ENCODE peak calls at places on chromosome 16, in four cellular contexts. One of them, this sample, is unnamed.

GRCh38 chr16:88815901-88816589 is 4.3 kb upstream of the APRT start:
- DNase-seq in fibroblast of lung: no peak
- DNase-seq in heart right ventricle: no peak
- DNase-seq in heart left ventricle: no peak
- DNase-seq in this sample: no peak

GRCh38 chr16:86680137-86680536 is 101.8 kb downstream of the FOXL1 start:
- DNase-seq in fibroblast of lung: peak
- DNase-seq in heart right ventricle: no peak
- DNase-seq in heart left ventricle: no peak
- DNase-seq in this sample: peak

GRCh38 chr16:4381072-4381934 is 9.7 kb downstream of the VASN start:
- DNase-seq in fibroblast of lung: no peak
- DNase-seq in heart right ventricle: no peak
- DNase-seq in heart left ventricle: peak
- DNase-seq in this sample: no peak

GRCh38 chr16:3822366-3823045 is 58.0 kb downstream of the CREBBP start:
- DNase-seq in fibroblast of lung: peak
- DNase-seq in heart right ventricle: peak
- DNase-seq in heart left ventricle: no peak
- DNase-seq in this sample: peak

GRCh38 chr16:29913514-29913913 is 12.5 kb downstream of the KCTD13 start:
- DNase-seq in fibroblast of lung: no peak
- DNase-seq in heart right ventricle: no peak
- DNase-seq in heart left ventricle: no peak
- DNase-seq in this sample: no peak

GRCh38 chr16:17723735-17724134 is 253.0 kb upstream of the XYLT1 start:
- DNase-seq in fibroblast of lung: peak
- DNase-seq in heart right ventricle: no peak
- DNase-seq in heart left ventricle: no peak
- DNase-seq in this sample: peak

GRCh38 chr16:69921125-69921524 is 30.0 kb upstream of the CLEC18A start:
- DNase-seq in fibroblast of lung: peak
- DNase-seq in heart right ventricle: no peak
- DNase-seq in heart left ventricle: no peak
- DNase-seq in this sample: peak

GRCh38 chr16:10441726-10442125 is 55.9 kb downstream of the ATF7IP2 start:
- DNase-seq in fibroblast of lung: no peak
- DNase-seq in heart right ventricle: no peak
- DNase-seq in heart left ventricle: no peak
- DNase-seq in this sample: no peak

GRCh38 chr16:79598341-79599181 is 2.0 kb downstream of the MAF start:
- DNase-seq in fibroblast of lung: peak
- DNase-seq in heart right ventricle: peak
- DNase-seq in heart left ventricle: peak
- DNase-seq in this sample: no peak

GRCh38 chr16:50509521-50510341 is 38.5 kb upstream of the NKD1 start:
- DNase-seq in fibroblast of lung: no peak
- DNase-seq in heart right ventricle: no peak
- DNase-seq in heart left ventricle: no peak
- DNase-seq in this sample: peak

GRCh38 chr16:4538386-4539235 is at the start of gene CDIP1:
- DNase-seq in fibroblast of lung: peak
- DNase-seq in heart right ventricle: peak
- DNase-seq in heart left ventricle: peak
- DNase-seq in this sample: peak

GRCh38 chr16:54066451-54067056 is 220.0 kb downstream of the IRX3 start:
- DNase-seq in fibroblast of lung: peak
- DNase-seq in heart right ventricle: no peak
- DNase-seq in heart left ventricle: no peak
- DNase-seq in this sample: no peak

GRCh38 chr16:69417537-69418199 is 6.8 kb upstream of the CYB5B start:
- DNase-seq in fibroblast of lung: peak
- DNase-seq in heart right ventricle: no peak
- DNase-seq in heart left ventricle: no peak
- DNase-seq in this sample: peak

GRCh38 chr16:30000768-30001631 is 5.0 kb downstream of the INO80E start:
- DNase-seq in fibroblast of lung: no peak
- DNase-seq in heart right ventricle: no peak
- DNase-seq in heart left ventricle: peak
- DNase-seq in this sample: no peak

GRCh38 chr16:68529931-68530667 is 9.0 kb upstream of the ZFP90 start:
- DNase-seq in fibroblast of lung: peak
- DNase-seq in heart right ventricle: peak
- DNase-seq in heart left ventricle: peak
- DNase-seq in this sample: peak

GRCh38 chr16:10518479-10519041 is 61.8 kb downstream of the EMP2 start:
- DNase-seq in fibroblast of lung: no peak
- DNase-seq in heart right ventricle: no peak
- DNase-seq in heart left ventricle: no peak
- DNase-seq in this sample: no peak

GRCh38 chr16:88325087-88325750 is 57.5 kb upstream of the ZNF469 start:
- DNase-seq in fibroblast of lung: no peak
- DNase-seq in heart right ventricle: no peak
- DNase-seq in heart left ventricle: peak
- DNase-seq in this sample: no peak

GRCh38 chr16:11586856-11587642 is at the start of gene LITAF:
- DNase-seq in fibroblast of lung: peak
- DNase-seq in heart right ventricle: peak
- DNase-seq in heart left ventricle: peak
- DNase-seq in this sample: peak

GRCh38 chr16:89145406-89146161 is 26.0 kb upstream of the CDH15 start:
- DNase-seq in fibroblast of lung: no peak
- DNase-seq in heart right ventricle: no peak
- DNase-seq in heart left ventricle: peak
- DNase-seq in this sample: no peak

GRCh38 chr16:6643083-6643686 is 689.5 kb upstream of the RBFOX1 start:
- DNase-seq in fibroblast of lung: peak
- DNase-seq in heart right ventricle: peak
- DNase-seq in heart left ventricle: no peak
- DNase-seq in this sample: peak

GRCh38 chr16:3363793-3364192 is 8.1 kb downstream of the OR2C1 start:
- DNase-seq in fibroblast of lung: no peak
- DNase-seq in heart right ventricle: no peak
- DNase-seq in heart left ventricle: no peak
- DNase-seq in this sample: no peak

GRCh38 chr16:75576384-75576811 is 10.2 kb downstream of the GABARAPL2 start:
- DNase-seq in fibroblast of lung: no peak
- DNase-seq in heart right ventricle: no peak
- DNase-seq in heart left ventricle: no peak
- DNase-seq in this sample: no peak

GRCh38 chr16:9089660-9090059 is 1.8 kb upstream of the HAPSTR1 start:
- DNase-seq in fibroblast of lung: no peak
- DNase-seq in heart right ventricle: no peak
- DNase-seq in heart left ventricle: no peak
- DNase-seq in this sample: no peak

GRCh38 chr16:56419740-56420548 is 5.4 kb downstream of the AMFR start:
- DNase-seq in fibroblast of lung: no peak
- DNase-seq in heart right ventricle: no peak
- DNase-seq in heart left ventricle: no peak
- DNase-seq in this sample: no peak
- H3K4me3 ChIP-seq in fibroblast of lung: no peak
- H3K4me3 ChIP-seq in heart right ventricle: no peak
- H3K4me3 ChIP-seq in heart left ventricle: no peak
- H3K4me3 ChIP-seq in this sample: no peak

GRCh38 chr16:661184-661821 is 6.6 kb upstream of the RHOT2 start:
- DNase-seq in fibroblast of lung: no peak
- DNase-seq in heart right ventricle: no peak
- DNase-seq in heart left ventricle: no peak
- DNase-seq in this sample: no peak
- TF ChIP-seq CTCF in fibroblast of lung: no peak
- TF ChIP-seq CTCF in heart right ventricle: no peak
- TF ChIP-seq CTCF in heart left ventricle: no peak
- TF ChIP-seq CTCF in this sample: no peak

GRCh38 chr16:73054732-73055481 is 7.0 kb upstream of the ZFHX3 start:
- DNase-seq in fibroblast of lung: peak
- DNase-seq in heart right ventricle: no peak
- DNase-seq in heart left ventricle: no peak
- DNase-seq in this sample: peak

GRCh38 chr16:73054131-73054496 is 6.2 kb upstream of the ZFHX3 start:
- DNase-seq in fibroblast of lung: no peak
- DNase-seq in heart right ventricle: no peak
- DNase-seq in heart left ventricle: no peak
- DNase-seq in this sample: peak

GRCh38 chr16:73053038-73053378 is 5.1 kb upstream of the ZFHX3 start:
- DNase-seq in fibroblast of lung: no peak
- DNase-seq in heart right ventricle: no peak
- DNase-seq in heart left ventricle: no peak
- DNase-seq in this sample: no peak

GRCh38 chr16:73052441-73053030 is 4.6 kb upstream of the ZFHX3 start:
- DNase-seq in fibroblast of lung: no peak
- DNase-seq in heart right ventricle: no peak
- DNase-seq in heart left ventricle: no peak
- DNase-seq in this sample: no peak

GRCh38 chr16:73053379-73054130 is 5.6 kb upstream of the ZFHX3 start:
- DNase-seq in fibroblast of lung: peak
- DNase-seq in heart right ventricle: no peak
- DNase-seq in heart left ventricle: no peak
- DNase-seq in this sample: peak
- H3K4me3 ChIP-seq in fibroblast of lung: peak
- H3K4me3 ChIP-seq in heart right ventricle: no peak
- H3K4me3 ChIP-seq in heart left ventricle: peak
- H3K4me3 ChIP-seq in this sample: no peak

DNA sequence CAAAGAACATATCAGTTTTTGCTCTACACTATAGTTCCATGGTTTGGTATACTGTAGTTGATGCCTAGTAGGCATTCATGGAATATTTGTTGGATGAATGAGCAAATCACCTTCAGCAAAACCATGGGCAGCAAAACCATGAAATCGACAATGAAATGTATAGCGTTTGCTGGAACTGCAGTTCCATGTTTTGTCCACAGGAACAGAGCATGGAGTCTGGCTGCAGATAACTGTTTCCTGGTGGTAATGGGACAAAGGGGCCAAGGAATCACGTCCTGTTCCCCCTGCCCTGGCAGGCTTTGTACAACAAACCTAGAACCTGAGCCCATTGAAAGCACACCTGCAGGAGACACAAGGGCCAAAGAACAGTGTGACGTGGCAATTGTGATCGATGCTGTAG is 101.1 kb downstream of the USP31 start:
- DNase-seq in fibroblast of lung: no peak
- DNase-seq in heart right ventricle: no peak
- DNase-seq in heart left ventricle: no peak
- DNase-seq in this sample: no peak
- TF ChIP-seq CTCF in fibroblast of lung: no peak
- TF ChIP-seq CTCF in heart right ventricle: no peak
- TF ChIP-seq CTCF in heart left ventricle: no peak
- TF ChIP-seq CTCF in this sample: no peak